ENCODE peak calls at places on chromosomes 6 and 20, in seven cellular contexts. D is stimulated activated CD4-positive, alpha-beta T cell treated with anti-CD3 and anti-CD28 coated beads, TNF-alpha, amount 100 ng/mL, for 4 hours; X is NAMALWA; I is stomach; O is AG20443; H is activated CD4-positive, alpha-beta T cell treated with anti-CD3 and anti-CD28 coated beads for 24 hours; Q is SW 1271. Y is an unnamed sample.

GRCh38 chr6:143973097-143973979 is 34.7 kb downstream of the PLAGL1 start:
- DNase-seq in I (no peak), O (no peak), H (no peak), X (no peak), Q (no peak), D (no peak), Y (no peak)

GRCh38 chr6:1758076-1758679 is 148.5 kb downstream of the FOXC1 start:
- DNase-seq in D (no peak), Q (no peak), X (no peak), H (no peak), I (no peak), O (no peak), Y (no peak)

GRCh38 chr6:14533446-14533845 is 415.9 kb downstream of the CD83 start:
- DNase-seq in H (no peak), Q (no peak), D (no peak), O (no peak), I (no peak), X (no peak), Y (no peak)

GRCh38 chr20:25750765-25751696 is 54.4 kb upstream of the ZNF337 start:
- DNase-seq in Q (no peak), I (peak; percentile 58), H (peak; percentile 38), X (peak; percentile 60), O (peak; percentile 90), D (peak; percentile 27), Y (peak; percentile 58)

GRCh38 chr6:157615411-157615763 is 207.7 kb upstream of the SNX9 start:
- DNase-seq in I (no peak), H (no peak), X (no peak), O (no peak), Q (no peak), D (no peak), Y (no peak)

GRCh38 chr6:156589281-156589680 is 187.9 kb upstream of the ARID1B start:
- DNase-seq in X (no peak), I (no peak), D (no peak), H (no peak), Q (no peak), O (peak; percentile 68), Y (no peak)

GRCh38 chr20:59184880-59185447 is 21.3 kb downstream of the ZNF831 start:
- DNase-seq in D (no peak), Q (no peak), I (no peak), X (no peak), O (no peak), H (no peak), Y (no peak)

GRCh38 chr20:44009679-44009992 is 95.0 kb downstream of the TOX2 start:
- DNase-seq in I (no peak), O (no peak), X (no peak), H (no peak), D (no peak), Q (no peak), Y (no peak)

GRCh38 chr6:89351632-89352328 is 742 bp downstream of the UBE2J1 start:
- DNase-seq in O (no peak), H (no peak), X (peak; percentile 44), D (no peak), Q (peak; percentile 37), I (no peak), Y (no peak)

GRCh38 chr20:38023181-38024085 is 9.8 kb downstream of the TTI1 start:
- DNase-seq in H (no peak), D (no peak), I (no peak), X (no peak), O (no peak), Q (no peak), Y (no peak)

GRCh38 chr6:142411145-142411544 is 109.3 kb downstream of the ADGRG6 start:
- DNase-seq in D (no peak), H (no peak), X (no peak), Q (no peak), O (no peak), I (no peak), Y (no peak)

GRCh38 chr20:47397652-47398301 is 41.3 kb upstream of the ZMYND8 start:
- DNase-seq in H (no peak), Q (no peak), D (no peak), X (no peak), O (no peak), I (no peak), Y (no peak)

GRCh38 chr6:76593668-76594067 is 521.2 kb upstream of the IMPG1 start:
- DNase-seq in O (no peak), Q (no peak), D (no peak), H (no peak), I (no peak), X (no peak), Y (no peak)

GRCh38 chr6:151675746-151676459 is 131.6 kb upstream of the ESR1 start:
- DNase-seq in D (peak; percentile 29), Q (peak; percentile 34), I (peak; percentile 72), X (peak; percentile 56), O (peak; percentile 53), H (peak; percentile 39), Y (no peak)

GRCh38 chr6:124963416-124964083 is 1.3 kb downstream of the RNF217 start:
- DNase-seq in O (peak; percentile 26), X (no peak), D (no peak), I (no peak), Q (peak; percentile 53), H (no peak), Y (no peak)

GRCh38 chr6:159831373-159831679 is 31.2 kb downstream of the PNLDC1 start:
- DNase-seq in X (no peak), D (no peak), Q (no peak), H (no peak), O (no peak), I (peak; percentile 28), Y (no peak)

GRCh38 chr20:41137412-41138216 is at the start of gene PLCG1:
- DNase-seq in I (peak; percentile 84), O (peak; percentile 95), D (peak; percentile 73), X (peak; percentile 79), Q (peak; percentile 61), H (peak; percentile 70), Y (peak; percentile 90)

GRCh38 chr20:17895641-17896246 is 72.8 kb downstream of the SNX5 start:
- DNase-seq in O (peak; percentile 73), X (no peak), I (no peak), H (peak; percentile 56), Q (no peak), D (peak; percentile 23), Y (peak; percentile 80)

GRCh38 chr20:19758888-19759331 is 852 bp downstream of the RIN2 start:
- DNase-seq in O (peak; percentile 45), D (no peak), Q (peak; percentile 70), H (no peak), X (no peak), I (peak; percentile 49), Y (peak; percentile 69)

GRCh38 chr6:170024940-170025339 is 265.9 kb downstream of the DLL1 start:
- DNase-seq in H (no peak), X (no peak), O (peak; percentile 70), D (no peak), Q (no peak), I (peak; percentile 47), Y (peak; percentile 68)

GRCh38 chr20:49635829-49636228 is 67.9 kb upstream of the PTGIS start:
- DNase-seq in I (no peak), H (no peak), D (no peak), Q (no peak), X (no peak), O (no peak), Y (no peak)

GRCh38 chr20:48425776-48426175 is 402.0 kb downstream of the PREX1 start:
- DNase-seq in X (no peak), O (no peak), D (no peak), I (no peak), Q (no peak), H (no peak), Y (no peak)